ENCODE peak calls at places on chromosomes 11 and 22, in nine cellular contexts. One of them, this sample, is unnamed. For H3K4me1, the result is how much of the 10 kb centered on the place peaks cover.

GRCh38 chr22:29718949-29719893 is 582 bp upstream of the CABP7 start:
- DNase-seq in HCT116: no peak
- DNase-seq in SK-N-SH: peak
- DNase-seq in Panc1: no peak
- DNase-seq in K562: no peak
- DNase-seq in endothelial cell of umbilical vein: no peak
- DNase-seq in breast epithelium: no peak
- DNase-seq in GM23338: no peak
- DNase-seq in sigmoid colon: no peak
- DNase-seq in this sample: no peak

GRCh38 chr11:96187779-96188624 is 155.0 kb downstream of the MAML2 start:
- DNase-seq in SK-N-SH: no peak
- DNase-seq in K562: no peak
- DNase-seq in endothelial cell of umbilical vein: peak
- DNase-seq in HCT116: no peak
- DNase-seq in breast epithelium: no peak
- DNase-seq in Panc1: no peak
- DNase-seq in sigmoid colon: no peak
- DNase-seq in GM23338: no peak
- DNase-seq in this sample: no peak

GRCh38 chr11:119206512-119207299 is 567 bp downstream of the CBL start:
- DNase-seq in GM23338: peak
- DNase-seq in SK-N-SH: peak
- DNase-seq in breast epithelium: peak
- DNase-seq in Panc1: no peak
- DNase-seq in sigmoid colon: peak
- DNase-seq in endothelial cell of umbilical vein: no peak
- DNase-seq in HCT116: no peak
- DNase-seq in K562: peak
- DNase-seq in this sample: no peak

GRCh38 chr11:7546324-7546791 is 32.6 kb downstream of the PPFIBP2 start:
- DNase-seq in GM23338: no peak
- DNase-seq in HCT116: no peak
- DNase-seq in Panc1: no peak
- DNase-seq in K562: no peak
- DNase-seq in endothelial cell of umbilical vein: no peak
- DNase-seq in SK-N-SH: no peak
- DNase-seq in breast epithelium: no peak
- DNase-seq in sigmoid colon: no peak
- DNase-seq in this sample: no peak

GRCh38 chr22:20569059-20570058 is 61.9 kb downstream of the MED15 start:
- DNase-seq in endothelial cell of umbilical vein: no peak
- DNase-seq in HCT116: peak
- DNase-seq in GM23338: no peak
- DNase-seq in sigmoid colon: peak
- DNase-seq in SK-N-SH: no peak
- DNase-seq in Panc1: no peak
- DNase-seq in breast epithelium: peak
- DNase-seq in K562: no peak
- DNase-seq in this sample: peak

GRCh38 chr11:127454856-127455255 is 454.3 kb upstream of the KIRREL3 start:
- DNase-seq in Panc1: no peak
- DNase-seq in breast epithelium: no peak
- DNase-seq in GM23338: peak
- DNase-seq in endothelial cell of umbilical vein: no peak
- DNase-seq in sigmoid colon: no peak
- DNase-seq in SK-N-SH: no peak
- DNase-seq in K562: no peak
- DNase-seq in HCT116: no peak
- DNase-seq in this sample: no peak

GRCh38 chr11:34194576-34195335 is 89.3 kb downstream of the NAT10 start:
- DNase-seq in GM23338: peak
- DNase-seq in HCT116: no peak
- DNase-seq in Panc1: no peak
- DNase-seq in breast epithelium: no peak
- DNase-seq in endothelial cell of umbilical vein: no peak
- DNase-seq in sigmoid colon: no peak
- DNase-seq in SK-N-SH: peak
- DNase-seq in K562: no peak
- DNase-seq in this sample: no peak

GRCh38 chr22:48391171-48391711 is 1436.4 kb downstream of the BRD1 start:
- DNase-seq in HCT116: no peak
- DNase-seq in SK-N-SH: no peak
- DNase-seq in endothelial cell of umbilical vein: no peak
- DNase-seq in sigmoid colon: peak
- DNase-seq in breast epithelium: no peak
- DNase-seq in K562: no peak
- DNase-seq in GM23338: no peak
- DNase-seq in Panc1: no peak
- DNase-seq in this sample: no peak

GRCh38 chr11:68090706-68091105 is 30.5 kb downstream of the CHKA start:
- DNase-seq in endothelial cell of umbilical vein: no peak
- DNase-seq in Panc1: no peak
- DNase-seq in HCT116: no peak
- DNase-seq in K562: no peak
- DNase-seq in breast epithelium: peak
- DNase-seq in SK-N-SH: no peak
- DNase-seq in GM23338: no peak
- DNase-seq in sigmoid colon: no peak
- DNase-seq in this sample: no peak

GRCh38 chr22:38843716-38844660 is at the start of gene NPTXR:
- DNase-seq in K562: peak
- DNase-seq in HCT116: no peak
- DNase-seq in sigmoid colon: no peak
- DNase-seq in GM23338: peak
- DNase-seq in Panc1: no peak
- DNase-seq in breast epithelium: no peak
- DNase-seq in endothelial cell of umbilical vein: peak
- DNase-seq in SK-N-SH: peak
- DNase-seq in this sample: peak

GRCh38 chr11:15793032-15793996 is 563.0 kb downstream of the SOX6 start:
- DNase-seq in SK-N-SH: no peak
- DNase-seq in K562: no peak
- DNase-seq in breast epithelium: no peak
- DNase-seq in GM23338: no peak
- DNase-seq in sigmoid colon: no peak
- DNase-seq in HCT116: no peak
- DNase-seq in Panc1: no peak
- DNase-seq in endothelial cell of umbilical vein: peak
- DNase-seq in this sample: no peak

GRCh38 chr22:45583504-45583903 is 80.8 kb downstream of the FBLN1 start:
- DNase-seq in SK-N-SH: no peak
- DNase-seq in Panc1: no peak
- DNase-seq in breast epithelium: no peak
- DNase-seq in GM23338: no peak
- DNase-seq in K562: no peak
- DNase-seq in HCT116: no peak
- DNase-seq in sigmoid colon: no peak
- DNase-seq in endothelial cell of umbilical vein: no peak
- DNase-seq in this sample: no peak

GRCh38 chr11:69593851-69594250 is 47.1 kb upstream of the CCND1 start:
- DNase-seq in endothelial cell of umbilical vein: no peak
- DNase-seq in SK-N-SH: no peak
- DNase-seq in breast epithelium: no peak
- DNase-seq in K562: peak
- DNase-seq in Panc1: no peak
- DNase-seq in GM23338: no peak
- DNase-seq in sigmoid colon: no peak
- DNase-seq in HCT116: no peak
- DNase-seq in this sample: no peak

GRCh38 chr11:69594481-69594880 is 46.5 kb upstream of the CCND1 start:
- DNase-seq in GM23338: no peak
- DNase-seq in endothelial cell of umbilical vein: no peak
- DNase-seq in breast epithelium: no peak
- DNase-seq in sigmoid colon: no peak
- DNase-seq in HCT116: no peak
- DNase-seq in Panc1: no peak
- DNase-seq in K562: no peak
- DNase-seq in SK-N-SH: no peak
- DNase-seq in this sample: no peak

GRCh38 chr11:69592986-69593385 is 48.0 kb upstream of the CCND1 start:
- DNase-seq in Panc1: no peak
- DNase-seq in breast epithelium: no peak
- DNase-seq in SK-N-SH: no peak
- DNase-seq in K562: no peak
- DNase-seq in GM23338: no peak
- DNase-seq in endothelial cell of umbilical vein: no peak
- DNase-seq in HCT116: no peak
- DNase-seq in sigmoid colon: no peak
- DNase-seq in this sample: no peak

GRCh38 chr11:69598147-69598546 is 42.8 kb upstream of the CCND1 start:
- DNase-seq in breast epithelium: no peak
- DNase-seq in endothelial cell of umbilical vein: peak
- DNase-seq in sigmoid colon: no peak
- DNase-seq in Panc1: no peak
- DNase-seq in K562: no peak
- DNase-seq in GM23338: peak
- DNase-seq in SK-N-SH: peak
- DNase-seq in HCT116: no peak
- DNase-seq in this sample: no peak

DNA sequence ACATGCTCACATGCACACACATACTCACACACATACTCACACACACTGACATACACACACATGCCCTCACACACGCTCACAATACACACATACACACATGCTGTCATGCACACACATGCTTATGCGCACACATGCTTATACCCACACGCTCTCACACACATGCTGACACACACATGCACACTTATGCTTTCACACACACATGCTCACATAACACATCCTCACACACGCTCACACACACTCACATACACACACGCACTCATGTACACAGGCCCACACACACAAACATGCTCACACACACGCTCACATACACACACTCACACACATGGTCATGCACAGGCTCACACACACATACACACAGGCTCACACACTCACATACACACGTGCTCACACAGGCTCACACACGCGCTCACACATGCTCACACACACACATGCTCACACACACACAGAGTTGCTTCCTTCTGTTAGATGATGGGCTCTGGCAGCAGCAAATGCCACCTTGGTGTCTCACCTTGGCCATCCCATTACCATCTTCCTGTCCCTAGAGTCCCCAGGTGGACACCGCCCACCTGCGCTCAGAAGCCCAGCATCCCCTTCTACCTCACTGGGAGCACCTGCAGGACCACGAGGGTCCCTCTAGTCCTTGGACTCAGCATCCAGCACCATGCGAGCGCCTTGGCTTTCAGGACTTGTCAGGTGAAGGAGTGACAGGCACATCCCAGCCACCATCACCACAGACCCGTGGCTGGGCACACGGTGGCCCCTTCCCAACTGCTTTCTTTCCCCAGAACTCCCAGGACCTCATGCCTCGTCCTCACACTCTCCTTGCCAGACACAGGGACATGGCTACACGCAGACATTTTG is 44.9 kb upstream of the CCND1 start:
- DNase-seq in Panc1: no peak
- DNase-seq in GM23338: no peak
- DNase-seq in breast epithelium: no peak
- DNase-seq in HCT116: no peak
- DNase-seq in SK-N-SH: no peak
- DNase-seq in endothelial cell of umbilical vein: no peak
- DNase-seq in K562: no peak
- DNase-seq in sigmoid colon: no peak
- DNase-seq in this sample: no peak
- H3K27ac ChIP-seq in Panc1: no peak
- H3K27ac ChIP-seq in GM23338: no peak
- H3K27ac ChIP-seq in breast epithelium: no peak
- H3K27ac ChIP-seq in HCT116: no peak
- H3K27ac ChIP-seq in SK-N-SH: no peak
- H3K27ac ChIP-seq in endothelial cell of umbilical vein: no peak
- H3K27ac ChIP-seq in K562: no peak
- H3K27ac ChIP-seq in sigmoid colon: no peak
- H3K27ac ChIP-seq in this sample: no peak

GRCh38 chr11:129943036-129943435 is 47.7 kb upstream of the NFRKB start:
- DNase-seq in SK-N-SH: no peak
- DNase-seq in Panc1: no peak
- DNase-seq in GM23338: no peak
- DNase-seq in sigmoid colon: no peak
- DNase-seq in HCT116: no peak
- DNase-seq in K562: no peak
- DNase-seq in endothelial cell of umbilical vein: no peak
- DNase-seq in breast epithelium: no peak
- DNase-seq in this sample: no peak
- TF ChIP-seq POLR2AphosphoS5 in SK-N-SH: no peak
- TF ChIP-seq POLR2AphosphoS5 in Panc1: no peak
- TF ChIP-seq POLR2AphosphoS5 in GM23338: no peak
- TF ChIP-seq POLR2AphosphoS5 in sigmoid colon: no peak
- TF ChIP-seq POLR2AphosphoS5 in HCT116: no peak
- TF ChIP-seq POLR2AphosphoS5 in K562: no peak
- TF ChIP-seq POLR2AphosphoS5 in endothelial cell of umbilical vein: no peak
- TF ChIP-seq POLR2AphosphoS5 in breast epithelium: no peak
- TF ChIP-seq POLR2AphosphoS5 in this sample: no peak

GRCh38 chr11:44604171-44604581 is 38.7 kb downstream of the CD82 start:
- DNase-seq in GM23338: no peak
- DNase-seq in K562: no peak
- DNase-seq in sigmoid colon: no peak
- DNase-seq in breast epithelium: no peak
- DNase-seq in SK-N-SH: no peak
- DNase-seq in endothelial cell of umbilical vein: no peak
- DNase-seq in Panc1: no peak
- DNase-seq in HCT116: no peak
- DNase-seq in this sample: no peak
- H3K4me1 ChIP-seq in GM23338: under half
- H3K4me1 ChIP-seq in K562: under half
- H3K4me1 ChIP-seq in sigmoid colon: under half
- H3K4me1 ChIP-seq in breast epithelium: under half
- H3K4me1 ChIP-seq in SK-N-SH: under half
- H3K4me1 ChIP-seq in endothelial cell of umbilical vein: under half
- H3K4me1 ChIP-seq in Panc1: under half
- H3K4me1 ChIP-seq in HCT116: under half
- H3K4me1 ChIP-seq in this sample: under half

GRCh38 chr11:63609971-63610580 is 4.2 kb downstream of the PLAAT3 start:
- DNase-seq in GM23338: no peak
- DNase-seq in SK-N-SH: no peak
- DNase-seq in HCT116: no peak
- DNase-seq in endothelial cell of umbilical vein: peak
- DNase-seq in sigmoid colon: peak
- DNase-seq in Panc1: no peak
- DNase-seq in K562: no peak
- DNase-seq in breast epithelium: no peak
- DNase-seq in this sample: peak

GRCh38 chr11:63608353-63609345 is 5.6 kb downstream of the PLAAT3 start:
- DNase-seq in Panc1: no peak
- DNase-seq in GM23338: no peak
- DNase-seq in sigmoid colon: peak
- DNase-seq in HCT116: no peak
- DNase-seq in K562: no peak
- DNase-seq in SK-N-SH: no peak
- DNase-seq in endothelial cell of umbilical vein: no peak
- DNase-seq in breast epithelium: no peak
- DNase-seq in this sample: peak

GRCh38 chr11:63610604-63611394 is 3.4 kb downstream of the PLAAT3 start:
- DNase-seq in K562: no peak
- DNase-seq in GM23338: peak
- DNase-seq in breast epithelium: no peak
- DNase-seq in sigmoid colon: peak
- DNase-seq in SK-N-SH: no peak
- DNase-seq in Panc1: no peak
- DNase-seq in endothelial cell of umbilical vein: no peak
- DNase-seq in HCT116: no peak
- DNase-seq in this sample: peak

GRCh38 chr11:63611395-63611747 is 2.9 kb downstream of the PLAAT3 start:
- DNase-seq in breast epithelium: no peak
- DNase-seq in K562: no peak
- DNase-seq in GM23338: no peak
- DNase-seq in SK-N-SH: no peak
- DNase-seq in Panc1: no peak
- DNase-seq in sigmoid colon: no peak
- DNase-seq in endothelial cell of umbilical vein: peak
- DNase-seq in HCT116: no peak
- DNase-seq in this sample: no peak

GRCh38 chr11:63609536-63609935 is 4.7 kb downstream of the PLAAT3 start:
- DNase-seq in K562: no peak
- DNase-seq in HCT116: no peak
- DNase-seq in SK-N-SH: peak
- DNase-seq in Panc1: no peak
- DNase-seq in sigmoid colon: peak
- DNase-seq in GM23338: no peak
- DNase-seq in endothelial cell of umbilical vein: no peak
- DNase-seq in breast epithelium: peak
- DNase-seq in this sample: peak
- H3K27ac ChIP-seq in K562: no peak
- H3K27ac ChIP-seq in HCT116: no peak
- H3K27ac ChIP-seq in SK-N-SH: peak
- H3K27ac ChIP-seq in Panc1: peak
- H3K27ac ChIP-seq in sigmoid colon: peak
- H3K27ac ChIP-seq in GM23338: peak
- H3K27ac ChIP-seq in endothelial cell of umbilical vein: peak
- H3K27ac ChIP-seq in breast epithelium: peak
- H3K27ac ChIP-seq in this sample: no peak